ENCODE peak calls at places on chromosomes 16 and 17, in four cellular contexts. L is A549, O is HepG2, C is H1. J is an unnamed sample.

GRCh38 chr16:617855-618254 is 12.9 kb upstream of the WFIKKN1 start:
- DNase-seq in L (no peak), O (no peak), C (no peak), J (no peak)

GRCh38 chr17:50148226-50149098 is 2.0 kb downstream of the PPP1R9B start:
- DNase-seq in L (peak), O (peak), C (no peak), J (peak)

GRCh38 chr17:57669671-57670529 is 75.2 kb downstream of the CCDC182 start:
- DNase-seq in L (no peak), O (no peak), C (peak), J (no peak)

GRCh38 chr17:45149669-45150603 is 1.7 kb downstream of the HEXIM1 start:
- DNase-seq in L (peak), O (no peak), C (no peak), J (no peak)

GRCh38 chr17:82718986-82719685 is 2.6 kb downstream of the FN3KRP start:
- DNase-seq in L (no peak), O (no peak), C (no peak), J (no peak)

GRCh38 chr17:4147751-4148310 is 4.8 kb downstream of the CYB5D2 start:
- DNase-seq in L (no peak), O (no peak), C (no peak), J (no peak)

GRCh38 chr17:19728114-19728495 is 11.7 kb upstream of the SLC47A2 start:
- DNase-seq in L (peak), O (peak), C (no peak), J (no peak)

GRCh38 chr17:80264048-80264792 is 3.6 kb downstream of the RNF213 start:
- DNase-seq in L (no peak), O (no peak), C (no peak), J (no peak)

GRCh38 chr17:65078441-65079160 is 22.1 kb upstream of the GNA13 start:
- DNase-seq in L (no peak), O (no peak), C (no peak), J (no peak)

GRCh38 chr17:29138991-29139682 is 41.1 kb downstream of the MYO18A start:
- DNase-seq in L (no peak), O (no peak), C (no peak), J (no peak)

GRCh38 chr17:10735251-10735650 is 5.4 kb upstream of the TMEM220 start:
- DNase-seq in L (no peak), O (no peak), C (peak), J (no peak)

GRCh38 chr17:41453069-41453468 is 12.3 kb upstream of the KRT38 start:
- DNase-seq in L (no peak), O (no peak), C (no peak), J (no peak)

GRCh38 chr17:80615311-80615710 is 70.7 kb downstream of the RPTOR start:
- DNase-seq in L (no peak), O (no peak), C (no peak), J (no peak)

GRCh38 chr17:27575100-27575911 is 55.7 kb upstream of the LGALS9 start:
- DNase-seq in L (no peak), O (no peak), C (no peak), J (no peak)

GRCh38 chr17:45294506-45294905 is 22.3 kb downstream of the MAP3K14 start:
- DNase-seq in L (no peak), O (no peak), C (no peak), J (no peak)

GRCh38 chr16:58379736-58380135 is 12.5 kb upstream of the GINS3 start:
- DNase-seq in L (no peak), O (no peak), C (no peak), J (no peak)

GRCh38 chr16:58377932-58378331 is 14.3 kb upstream of the GINS3 start:
- DNase-seq in L (no peak), O (no peak), C (no peak), J (no peak)

GRCh38 chr16:58375386-58375785 is 16.9 kb upstream of the GINS3 start:
- DNase-seq in L (no peak), O (no peak), C (no peak), J (no peak)

GRCh38 chr16:58381661-58382060 is 10.6 kb upstream of the GINS3 start:
- DNase-seq in L (no peak), O (no peak), C (no peak), J (no peak)

DNA sequence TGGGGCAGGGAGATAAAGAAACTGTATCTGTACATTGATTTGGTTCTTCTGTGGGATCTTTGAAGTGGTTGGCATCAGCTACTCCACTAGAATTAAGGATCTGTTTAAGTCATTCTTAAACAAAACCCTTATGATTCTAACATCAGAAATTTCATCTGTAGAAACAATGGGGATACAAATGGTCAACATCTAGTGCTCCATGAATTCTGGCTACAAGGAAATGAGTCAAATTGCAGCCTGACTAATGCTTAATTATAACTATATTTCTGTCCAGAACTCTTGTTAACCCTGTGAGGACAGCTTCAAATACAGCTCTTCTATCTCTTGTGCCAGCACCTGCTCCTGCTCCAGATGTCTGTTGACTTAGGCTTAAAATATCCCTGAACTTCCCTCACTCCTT is 13.9 kb upstream of the GINS3 start:
- DNase-seq in L (no peak), O (no peak), C (no peak), J (no peak)
- TF ChIP-seq PHF8 in L (no peak), O (no peak), C (no peak), J (no peak)

DNA sequence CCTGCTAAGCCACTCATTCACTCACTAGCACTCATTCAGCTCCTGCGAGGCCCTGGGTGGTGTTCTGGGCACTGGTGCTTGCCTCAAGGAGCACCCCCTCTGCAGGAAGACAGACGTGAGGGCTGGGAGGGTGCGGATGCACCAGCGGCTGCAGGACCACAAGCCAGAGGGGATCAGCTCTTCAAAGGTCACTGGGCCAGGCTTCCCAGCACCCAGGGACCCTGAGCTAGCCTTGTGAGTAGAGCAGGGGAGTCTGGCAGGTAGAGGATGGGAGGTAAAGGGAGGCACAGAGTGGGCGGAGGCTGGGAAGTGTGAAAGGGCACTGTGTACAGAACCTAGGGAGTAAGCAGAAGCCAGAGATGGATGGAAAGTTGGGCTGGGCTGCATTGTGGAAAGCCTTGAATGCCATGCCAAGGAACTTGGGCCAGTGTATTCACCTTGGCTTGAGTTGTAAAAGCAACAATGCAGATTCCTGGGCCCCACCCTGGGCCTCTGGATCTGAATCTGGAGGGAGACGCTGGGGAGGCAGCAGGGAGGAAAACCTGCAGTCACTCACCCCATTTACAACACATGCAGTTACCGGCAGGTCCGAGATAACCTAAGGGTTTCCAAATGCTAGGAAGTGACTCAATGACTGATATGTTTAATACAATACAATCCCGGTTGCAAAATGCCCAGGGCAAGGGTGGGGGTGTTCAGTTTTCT is 1.7 kb downstream of the IL4R start:
- DNase-seq in L (peak), O (peak), C (peak), J (no peak)
- TF ChIP-seq PHF8 in L (no peak), O (no peak), C (no peak), J (no peak)

GRCh38 chr17:68061512-68062313 is 26.2 kb downstream of the KPNA2 start:
- DNase-seq in L (no peak), O (peak), C (no peak), J (no peak)

GRCh38 chr17:68057531-68057952 is 22.0 kb downstream of the KPNA2 start:
- DNase-seq in L (peak), O (no peak), C (no peak), J (peak)

GRCh38 chr17:68054296-68054900 is 18.9 kb downstream of the KPNA2 start:
- DNase-seq in L (no peak), O (no peak), C (no peak), J (no peak)

DNA sequence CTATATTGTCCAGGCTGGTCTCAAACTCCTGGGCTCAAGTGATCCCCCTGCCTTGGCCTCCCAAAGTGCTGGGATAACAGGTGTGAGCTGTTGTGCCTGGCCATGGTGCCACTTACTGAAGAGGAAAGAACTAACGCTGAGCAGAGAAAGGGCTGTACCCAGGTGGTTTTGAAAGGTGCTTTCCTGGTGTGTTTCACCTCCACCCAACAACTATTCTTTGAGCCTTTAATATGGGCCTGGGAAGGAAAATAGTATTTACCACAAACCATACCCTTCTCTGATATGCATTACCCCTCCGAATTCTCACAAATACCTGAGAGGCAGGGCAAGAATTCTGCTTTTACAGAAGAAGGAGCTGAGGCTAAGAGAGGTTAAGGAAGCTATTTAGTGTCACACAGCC is 24.8 kb downstream of the KPNA2 start:
- DNase-seq in L (no peak), O (no peak), C (no peak), J (no peak)
- TF ChIP-seq PHF8 in L (no peak), O (no peak), C (no peak), J (no peak)

GRCh38 chr16:51062039-51062438 is 89.0 kb downstream of the SALL1 start:
- DNase-seq in L (peak), O (peak), C (no peak), J (no peak)
- TF ChIP-seq PHF8 in L (no peak), O (no peak), C (no peak), J (no peak)

DNA sequence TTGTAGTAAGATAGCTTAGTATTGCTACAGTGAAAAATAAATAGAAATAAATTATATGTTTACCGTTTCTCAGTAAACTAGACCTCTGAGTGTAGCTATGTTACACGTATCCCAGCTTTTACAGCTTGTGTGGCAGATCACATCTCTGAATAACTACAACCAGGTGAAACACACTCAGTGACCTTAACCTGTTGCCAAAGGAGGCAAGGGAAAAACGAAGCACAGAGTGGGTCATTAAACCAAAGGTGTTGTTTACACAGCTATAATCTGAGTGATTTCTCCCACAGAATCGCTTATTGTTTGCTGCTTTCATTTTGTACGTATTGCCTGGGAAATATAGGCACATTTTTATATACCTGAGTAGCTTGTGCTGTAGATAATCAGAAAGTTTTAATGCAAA is 688.2 kb upstream of the KIF2B start:
- DNase-seq in L (no peak), O (no peak), C (no peak), J (no peak)
- TF ChIP-seq PHF8 in L (no peak), O (no peak), C (no peak), J (no peak)

DNA sequence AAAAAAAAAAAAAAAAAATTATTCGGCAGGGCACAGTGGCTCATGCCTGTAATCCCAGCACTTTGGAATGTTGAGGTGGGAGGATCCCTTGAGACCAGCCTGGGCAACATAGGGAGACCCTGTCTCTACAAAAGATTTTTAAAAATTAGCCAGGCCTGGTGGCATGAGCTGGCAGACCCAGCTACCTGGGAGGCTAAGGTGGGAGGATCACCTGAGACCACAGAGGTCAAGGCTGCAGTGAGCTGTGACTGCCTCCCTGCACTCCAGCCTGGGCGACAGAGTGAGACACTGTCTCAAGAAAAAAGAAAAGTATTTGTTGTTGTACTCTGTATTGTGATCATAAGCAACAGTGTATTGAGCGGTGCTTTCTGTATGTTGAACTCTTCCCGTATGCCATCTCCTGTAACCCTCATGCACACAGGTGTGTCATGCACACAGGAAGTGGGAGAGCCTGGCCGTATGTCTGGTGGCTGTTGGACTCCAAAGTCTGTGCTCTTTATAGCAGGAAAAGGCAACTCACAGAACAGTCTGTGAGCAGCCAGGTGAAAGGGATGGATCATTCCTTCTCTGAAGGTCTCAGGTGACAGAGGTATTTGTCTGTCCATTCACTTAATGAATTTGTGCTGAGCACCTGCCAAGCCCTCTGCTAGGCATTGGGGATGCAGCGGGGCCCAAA is 17.2 kb downstream of the CDH1 start:
- DNase-seq in L (no peak), O (no peak), C (no peak), J (no peak)
- TF ChIP-seq PHF8 in L (no peak), O (no peak), C (no peak), J (no peak)

DNA sequence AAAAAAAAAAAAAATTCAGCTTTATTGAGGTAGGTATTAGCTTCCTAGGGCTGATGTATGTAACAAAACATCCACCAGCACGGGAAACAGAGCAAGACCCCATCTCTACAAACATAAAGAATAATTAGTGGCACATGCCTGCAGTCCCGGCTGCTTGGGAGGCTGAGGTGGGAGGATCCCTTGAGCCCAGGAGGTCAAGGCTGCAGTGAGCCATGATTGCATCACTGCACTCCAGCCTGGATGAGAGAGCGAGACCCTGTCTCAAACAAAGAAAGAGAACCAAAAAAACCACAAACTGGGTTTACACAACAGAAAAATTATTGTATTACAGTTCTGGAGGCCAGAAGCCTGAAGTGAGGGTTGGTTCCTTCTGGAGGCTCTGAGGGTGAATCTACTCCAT is 4.0 kb upstream of the MMP25 start:
- DNase-seq in L (no peak), O (no peak), C (no peak), J (no peak)
- TF ChIP-seq PHF8 in L (no peak), O (no peak), C (no peak), J (no peak)

GRCh38 chr16:31382485-31383161 is 10.5 kb upstream of the ITGAD start:
- DNase-seq in L (peak), O (peak), C (peak), J (peak)
- TF ChIP-seq PHF8 in L (no peak), O (no peak), C (no peak), J (no peak)

GRCh38 chr17:37066322-37066905 is 117.7 kb downstream of the AATF start:
- DNase-seq in L (no peak), O (no peak), C (peak), J (no peak)

GRCh38 chr17:37067555-37068111 is 118.9 kb downstream of the AATF start:
- DNase-seq in L (peak), O (peak), C (no peak), J (peak)

GRCh38 chr17:37065486-37066321 is 117.0 kb downstream of the AATF start:
- DNase-seq in L (no peak), O (no peak), C (no peak), J (no peak)

GRCh38 chr17:37069087-37069486 is 120.3 kb downstream of the AATF start:
- DNase-seq in L (no peak), O (no peak), C (no peak), J (no peak)

GRCh38 chr17:37068266-37068665 is 119.5 kb downstream of the AATF start:
- DNase-seq in L (no peak), O (no peak), C (no peak), J (no peak)
- TF ChIP-seq PHF8 in L (no peak), O (no peak), C (no peak), J (no peak)

J was measured in K562.